ENCODE peak calls at places on chromosome 3, in eight cellular contexts. One of them, this sample, is unnamed. For H3K4me1, the result is how much of the 10 kb centered on the place peaks cover.

GRCh38 chr3:72329354-72329753 is 518.9 kb downstream of the SHQ1 start:
- DNase-seq in heart left ventricle: peak
- DNase-seq in transverse colon: no peak
- DNase-seq in uterus: no peak
- DNase-seq in CD8-positive, alpha-beta memory T cell: no peak
- DNase-seq in K562: no peak
- DNase-seq in astrocyte: no peak
- DNase-seq in psoas muscle: no peak
- DNase-seq in this sample: peak

GRCh38 chr3:158765518-158766205 is 33.4 kb upstream of the RARRES1 start:
- DNase-seq in heart left ventricle: no peak
- DNase-seq in transverse colon: no peak
- DNase-seq in uterus: no peak
- DNase-seq in CD8-positive, alpha-beta memory T cell: no peak
- DNase-seq in K562: no peak
- DNase-seq in astrocyte: peak
- DNase-seq in psoas muscle: no peak
- DNase-seq in this sample: no peak

GRCh38 chr3:164416491-164417222 is 661.6 kb downstream of the SI start:
- DNase-seq in heart left ventricle: no peak
- DNase-seq in transverse colon: no peak
- DNase-seq in uterus: no peak
- DNase-seq in CD8-positive, alpha-beta memory T cell: no peak
- DNase-seq in K562: no peak
- DNase-seq in astrocyte: no peak
- DNase-seq in psoas muscle: no peak
- DNase-seq in this sample: no peak

GRCh38 chr3:122260206-122260605 is 64.8 kb upstream of the CSTA start:
- DNase-seq in heart left ventricle: no peak
- DNase-seq in transverse colon: no peak
- DNase-seq in uterus: no peak
- DNase-seq in CD8-positive, alpha-beta memory T cell: no peak
- DNase-seq in K562: no peak
- DNase-seq in astrocyte: no peak
- DNase-seq in psoas muscle: no peak
- DNase-seq in this sample: no peak

GRCh38 chr3:53109822-53110771 is 20.1 kb downstream of the RFT1 start:
- DNase-seq in heart left ventricle: peak
- DNase-seq in transverse colon: peak
- DNase-seq in uterus: peak
- DNase-seq in CD8-positive, alpha-beta memory T cell: no peak
- DNase-seq in K562: peak
- DNase-seq in astrocyte: no peak
- DNase-seq in psoas muscle: peak
- DNase-seq in this sample: peak

GRCh38 chr3:7074217-7074616 is 213.3 kb downstream of the GRM7 start:
- DNase-seq in heart left ventricle: no peak
- DNase-seq in transverse colon: no peak
- DNase-seq in uterus: no peak
- DNase-seq in CD8-positive, alpha-beta memory T cell: no peak
- DNase-seq in K562: no peak
- DNase-seq in astrocyte: no peak
- DNase-seq in psoas muscle: no peak
- DNase-seq in this sample: no peak

GRCh38 chr3:196115678-196116083 is 33.8 kb upstream of the TFRC start:
- DNase-seq in heart left ventricle: no peak
- DNase-seq in transverse colon: no peak
- DNase-seq in uterus: no peak
- DNase-seq in CD8-positive, alpha-beta memory T cell: no peak
- DNase-seq in K562: no peak
- DNase-seq in astrocyte: no peak
- DNase-seq in psoas muscle: no peak
- DNase-seq in this sample: no peak

GRCh38 chr3:45792036-45792435 is 4.3 kb downstream of the SLC6A20 start:
- DNase-seq in heart left ventricle: no peak
- DNase-seq in transverse colon: no peak
- DNase-seq in uterus: no peak
- DNase-seq in CD8-positive, alpha-beta memory T cell: no peak
- DNase-seq in K562: no peak
- DNase-seq in astrocyte: no peak
- DNase-seq in psoas muscle: no peak
- DNase-seq in this sample: no peak

GRCh38 chr3:126129408-126129891 is 45.5 kb upstream of the SLC41A3 start:
- DNase-seq in heart left ventricle: no peak
- DNase-seq in transverse colon: peak
- DNase-seq in uterus: peak
- DNase-seq in CD8-positive, alpha-beta memory T cell: no peak
- DNase-seq in K562: no peak
- DNase-seq in astrocyte: no peak
- DNase-seq in psoas muscle: peak
- DNase-seq in this sample: peak

GRCh38 chr3:119538772-119539171 is 20.6 kb downstream of the CD80 start:
- DNase-seq in heart left ventricle: no peak
- DNase-seq in transverse colon: no peak
- DNase-seq in uterus: no peak
- DNase-seq in CD8-positive, alpha-beta memory T cell: no peak
- DNase-seq in K562: no peak
- DNase-seq in astrocyte: no peak
- DNase-seq in psoas muscle: no peak
- DNase-seq in this sample: no peak

GRCh38 chr3:186529204-186529999 is 14.8 kb downstream of the CRYGS start:
- DNase-seq in heart left ventricle: no peak
- DNase-seq in transverse colon: no peak
- DNase-seq in uterus: no peak
- DNase-seq in CD8-positive, alpha-beta memory T cell: no peak
- DNase-seq in K562: no peak
- DNase-seq in astrocyte: no peak
- DNase-seq in psoas muscle: no peak
- DNase-seq in this sample: no peak

GRCh38 chr3:193347507-193348501 is 30.7 kb downstream of the ATP13A5 start:
- DNase-seq in heart left ventricle: no peak
- DNase-seq in transverse colon: no peak
- DNase-seq in uterus: no peak
- DNase-seq in CD8-positive, alpha-beta memory T cell: no peak
- DNase-seq in K562: no peak
- DNase-seq in astrocyte: no peak
- DNase-seq in psoas muscle: no peak
- DNase-seq in this sample: no peak

GRCh38 chr3:114794894-114795630 is 352.0 kb downstream of the ZBTB20 start:
- DNase-seq in heart left ventricle: no peak
- DNase-seq in transverse colon: no peak
- DNase-seq in uterus: no peak
- DNase-seq in CD8-positive, alpha-beta memory T cell: no peak
- DNase-seq in K562: no peak
- DNase-seq in astrocyte: no peak
- DNase-seq in psoas muscle: no peak
- DNase-seq in this sample: no peak

GRCh38 chr3:105614288-105615030 is 247.8 kb downstream of the ALCAM start:
- DNase-seq in heart left ventricle: no peak
- DNase-seq in transverse colon: no peak
- DNase-seq in uterus: no peak
- DNase-seq in CD8-positive, alpha-beta memory T cell: no peak
- DNase-seq in K562: peak
- DNase-seq in astrocyte: peak
- DNase-seq in psoas muscle: no peak
- DNase-seq in this sample: no peak

GRCh38 chr3:42961633-42962032 is 17.5 kb upstream of the GASK1A start:
- DNase-seq in heart left ventricle: no peak
- DNase-seq in transverse colon: peak
- DNase-seq in uterus: peak
- DNase-seq in CD8-positive, alpha-beta memory T cell: no peak
- DNase-seq in K562: peak
- DNase-seq in astrocyte: peak
- DNase-seq in psoas muscle: no peak
- DNase-seq in this sample: no peak

GRCh38 chr3:158770254-158771017 is 31.4 kb upstream of the MFSD1 start:
- DNase-seq in heart left ventricle: no peak
- DNase-seq in transverse colon: no peak
- DNase-seq in uterus: no peak
- DNase-seq in CD8-positive, alpha-beta memory T cell: no peak
- DNase-seq in K562: peak
- DNase-seq in astrocyte: peak
- DNase-seq in psoas muscle: no peak
- DNase-seq in this sample: no peak

GRCh38 chr3:128112406-128112968 is 11.1 kb downstream of the RUVBL1 start:
- DNase-seq in heart left ventricle: no peak
- DNase-seq in transverse colon: no peak
- DNase-seq in uterus: no peak
- DNase-seq in CD8-positive, alpha-beta memory T cell: peak
- DNase-seq in K562: no peak
- DNase-seq in astrocyte: peak
- DNase-seq in psoas muscle: no peak
- DNase-seq in this sample: no peak

GRCh38 chr3:177646749-177647148 is 449.5 kb upstream of the TBL1XR1 start:
- DNase-seq in heart left ventricle: no peak
- DNase-seq in transverse colon: peak
- DNase-seq in uterus: no peak
- DNase-seq in CD8-positive, alpha-beta memory T cell: no peak
- DNase-seq in K562: no peak
- DNase-seq in astrocyte: no peak
- DNase-seq in psoas muscle: no peak
- DNase-seq in this sample: no peak

GRCh38 chr3:152331018-152331541 is 62.4 kb downstream of the MBNL1 start:
- DNase-seq in heart left ventricle: no peak
- DNase-seq in transverse colon: no peak
- DNase-seq in uterus: no peak
- DNase-seq in CD8-positive, alpha-beta memory T cell: no peak
- DNase-seq in K562: no peak
- DNase-seq in astrocyte: peak
- DNase-seq in psoas muscle: no peak
- DNase-seq in this sample: no peak
- H3K4me1 ChIP-seq in heart left ventricle: half or more
- H3K4me1 ChIP-seq in transverse colon: under half
- H3K4me1 ChIP-seq in uterus: under half
- H3K4me1 ChIP-seq in CD8-positive, alpha-beta memory T cell: half or more
- H3K4me1 ChIP-seq in K562: under half
- H3K4me1 ChIP-seq in astrocyte: under half
- H3K4me1 ChIP-seq in psoas muscle: half or more
- H3K4me1 ChIP-seq in this sample: half or more

GRCh38 chr3:32493437-32494414 is 8.9 kb downstream of the CMTM6 start:
- DNase-seq in heart left ventricle: no peak
- DNase-seq in transverse colon: no peak
- DNase-seq in uterus: no peak
- DNase-seq in CD8-positive, alpha-beta memory T cell: no peak
- DNase-seq in K562: no peak
- DNase-seq in astrocyte: peak
- DNase-seq in psoas muscle: no peak
- DNase-seq in this sample: no peak
- H3K4me3 ChIP-seq in heart left ventricle: no peak
- H3K4me3 ChIP-seq in transverse colon: no peak
- H3K4me3 ChIP-seq in uterus: no peak
- H3K4me3 ChIP-seq in CD8-positive, alpha-beta memory T cell: no peak
- H3K4me3 ChIP-seq in K562: no peak
- H3K4me3 ChIP-seq in astrocyte: no peak
- H3K4me3 ChIP-seq in psoas muscle: no peak
- H3K4me3 ChIP-seq in this sample: no peak

GRCh38 chr3:66439666-66440344 is 61.0 kb downstream of the LRIG1 start:
- DNase-seq in heart left ventricle: no peak
- DNase-seq in transverse colon: no peak
- DNase-seq in uterus: peak
- DNase-seq in CD8-positive, alpha-beta memory T cell: no peak
- DNase-seq in K562: no peak
- DNase-seq in astrocyte: no peak
- DNase-seq in psoas muscle: no peak
- DNase-seq in this sample: peak
- H3K4me1 ChIP-seq in heart left ventricle: half or more
- H3K4me1 ChIP-seq in transverse colon: under half
- H3K4me1 ChIP-seq in uterus: under half
- H3K4me1 ChIP-seq in CD8-positive, alpha-beta memory T cell: under half
- H3K4me1 ChIP-seq in K562: under half
- H3K4me1 ChIP-seq in astrocyte: under half
- H3K4me1 ChIP-seq in psoas muscle: half or more
- H3K4me1 ChIP-seq in this sample: half or more

GRCh38 chr3:31978553-31978952 is 2.5 kb downstream of the OSBPL10 start:
- DNase-seq in heart left ventricle: no peak
- DNase-seq in transverse colon: no peak
- DNase-seq in uterus: no peak
- DNase-seq in CD8-positive, alpha-beta memory T cell: no peak
- DNase-seq in K562: no peak
- DNase-seq in astrocyte: no peak
- DNase-seq in psoas muscle: no peak
- DNase-seq in this sample: no peak

GRCh38 chr3:31984321-31984720 is 2.8 kb downstream of the ZNF860 start:
- DNase-seq in heart left ventricle: no peak
- DNase-seq in transverse colon: no peak
- DNase-seq in uterus: no peak
- DNase-seq in CD8-positive, alpha-beta memory T cell: no peak
- DNase-seq in K562: no peak
- DNase-seq in astrocyte: no peak
- DNase-seq in psoas muscle: no peak
- DNase-seq in this sample: no peak

GRCh38 chr3:31980530-31981205 is 394 bp downstream of the OSBPL10 start:
- DNase-seq in heart left ventricle: peak
- DNase-seq in transverse colon: peak
- DNase-seq in uterus: peak
- DNase-seq in CD8-positive, alpha-beta memory T cell: no peak
- DNase-seq in K562: no peak
- DNase-seq in astrocyte: peak
- DNase-seq in psoas muscle: peak
- DNase-seq in this sample: peak

GRCh38 chr3:31979006-31979697 is 1.9 kb downstream of the OSBPL10 start:
- DNase-seq in heart left ventricle: no peak
- DNase-seq in transverse colon: no peak
- DNase-seq in uterus: no peak
- DNase-seq in CD8-positive, alpha-beta memory T cell: no peak
- DNase-seq in K562: no peak
- DNase-seq in astrocyte: no peak
- DNase-seq in psoas muscle: no peak
- DNase-seq in this sample: no peak

DNA sequence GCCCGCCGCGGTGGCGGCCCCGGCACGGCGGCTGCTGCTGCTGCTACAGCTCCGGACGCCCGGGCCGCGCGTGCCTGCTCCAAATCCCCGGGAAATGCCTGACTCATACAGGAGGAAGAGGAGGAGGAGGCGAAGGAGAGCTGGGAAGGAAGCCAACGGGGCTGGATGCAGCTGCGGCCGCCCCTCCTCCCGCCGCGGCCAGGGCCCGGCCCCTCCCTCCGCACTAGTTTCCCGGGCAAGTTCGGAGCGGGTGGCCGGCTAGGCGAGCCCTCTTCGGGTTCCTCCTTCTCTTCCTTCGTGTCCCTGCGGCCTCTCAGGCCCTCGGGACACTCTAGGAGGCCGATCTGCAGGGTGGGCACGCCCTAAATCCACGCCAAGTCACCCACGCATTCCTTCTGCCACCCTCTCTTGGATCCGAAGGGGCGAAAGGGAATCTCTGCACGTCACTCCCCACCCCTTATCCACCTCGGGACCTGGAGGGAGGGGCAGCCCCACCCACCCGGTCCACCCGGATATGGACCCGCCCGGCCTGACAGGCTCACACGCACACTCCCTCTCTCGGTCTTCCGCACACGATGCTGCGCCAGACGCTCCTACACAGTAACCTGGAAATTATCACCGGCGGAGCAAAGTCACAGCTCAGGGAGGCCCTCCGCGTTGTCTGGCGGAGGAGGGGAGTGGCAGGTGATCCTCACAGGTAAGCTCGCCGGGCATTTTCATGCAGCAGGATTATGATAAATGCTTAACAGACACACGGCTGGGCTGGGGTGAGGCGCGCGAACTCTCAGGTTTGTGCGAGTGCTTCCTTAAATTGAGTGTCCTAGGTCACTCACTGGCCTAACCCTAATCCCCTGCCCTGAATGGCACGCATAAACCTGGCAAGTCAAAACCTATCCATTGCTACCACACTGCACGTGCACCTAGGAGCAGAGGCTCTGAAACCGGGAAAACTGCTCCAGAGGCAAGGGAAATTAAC is at the start of the genes OSBPL10 and ZNF860:
- DNase-seq in heart left ventricle: peak
- DNase-seq in transverse colon: peak
- DNase-seq in uterus: peak
- DNase-seq in CD8-positive, alpha-beta memory T cell: no peak
- DNase-seq in K562: peak
- DNase-seq in astrocyte: peak
- DNase-seq in psoas muscle: peak
- DNase-seq in this sample: peak
- H3K4me3 ChIP-seq in heart left ventricle: peak
- H3K4me3 ChIP-seq in transverse colon: peak
- H3K4me3 ChIP-seq in uterus: peak
- H3K4me3 ChIP-seq in CD8-positive, alpha-beta memory T cell: peak
- H3K4me3 ChIP-seq in K562: no peak
- H3K4me3 ChIP-seq in astrocyte: peak
- H3K4me3 ChIP-seq in psoas muscle: peak
- H3K4me3 ChIP-seq in this sample: peak